ENCODE peak calls at places on chromosomes 16 and 17, in eight cellular contexts. B, E, Y, K, W, G, T and N are unnamed samples.

GRCh38 chr17:521168-521525 is 168.5 kb upstream of the RPH3AL start:
- DNase-seq in T (no peak), Y (no peak), E (no peak), W (no peak), B (no peak), K (no peak), G (peak; percentile 40), N (no peak)

GRCh38 chr16:64469906-64470702 is 651.8 kb downstream of the CDH11 start:
- DNase-seq in Y (no peak), E (no peak), T (no peak), K (no peak), B (no peak), G (peak; percentile 22), W (no peak), N (no peak)

GRCh38 chr16:85262558-85263196 is 150.4 kb upstream of the CIBAR2 start:
- DNase-seq in G (no peak), K (no peak), E (no peak), Y (no peak), W (no peak), B (no peak), T (no peak), N (no peak)

GRCh38 chr17:1227365-1227764 is 42.9 kb upstream of the BHLHA9 start:
- DNase-seq in W (no peak), E (no peak), K (no peak), Y (no peak), B (no peak), T (no peak), G (no peak), N (no peak)

GRCh38 chr16:58264961-58265479 is 29.8 kb downstream of the PRSS54 start:
- DNase-seq in W (no peak), G (peak; percentile 46), T (no peak), E (no peak), K (peak; percentile 59), Y (peak; percentile 27), B (no peak), N (no peak)

GRCh38 chr16:1146409-1146808 is 6.5 kb upstream of the CACNA1H start:
- DNase-seq in G (no peak), E (peak; percentile 44), T (no peak), W (no peak), Y (no peak), K (no peak), B (no peak), N (no peak)

GRCh38 chr17:73727941-73728340 is 83.7 kb upstream of the SDK2 start:
- DNase-seq in Y (no peak), G (no peak), W (no peak), B (no peak), T (no peak), K (no peak), E (no peak), N (no peak)

GRCh38 chr16:17784073-17784472 is 313.3 kb upstream of the XYLT1 start:
- DNase-seq in W (no peak), Y (peak; percentile 1), G (no peak), E (peak; percentile 52), T (no peak), B (no peak), K (peak; percentile 45), N (no peak)

GRCh38 chr17:50423553-50424159 is 2.4 kb upstream of the ACSF2 start:
- DNase-seq in G (peak; percentile 94), W (no peak), T (no peak), E (no peak), K (peak; percentile 93), B (no peak), Y (no peak), N (no peak)

GRCh38 chr16:69100046-69100765 is 5.2 kb upstream of the HAS3 start:
- DNase-seq in K (no peak), W (no peak), G (no peak), Y (no peak), E (no peak), T (no peak), B (no peak), N (no peak)

DNA sequence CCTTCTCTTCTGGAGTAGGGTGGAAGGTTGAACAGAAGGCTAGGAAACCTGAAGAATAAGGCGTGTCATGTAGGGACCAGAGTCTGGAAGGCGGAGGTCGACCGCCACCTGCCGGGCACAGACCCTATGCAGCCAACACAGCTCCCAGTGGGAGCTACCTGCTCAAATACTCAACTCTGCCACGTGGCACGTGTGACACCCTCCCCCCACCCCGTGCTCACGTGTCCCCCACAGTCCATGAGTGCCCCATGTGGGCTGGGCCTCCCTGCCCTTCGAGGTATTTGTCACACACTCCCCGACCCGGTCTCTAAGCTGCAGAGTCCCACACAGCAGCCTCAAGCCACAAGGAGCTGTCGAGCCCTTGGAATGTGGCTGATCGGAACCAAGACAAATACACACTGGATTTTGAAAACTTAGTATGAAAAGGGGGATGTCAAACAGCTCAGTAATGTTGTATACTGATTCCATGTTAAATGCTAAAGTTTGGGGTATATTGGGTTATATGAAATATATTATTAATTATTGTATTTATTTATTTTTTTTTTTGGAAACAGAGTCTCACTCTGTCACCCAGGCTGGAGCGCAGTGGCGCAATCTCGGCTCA is 11.7 kb downstream of the HID1 start:
- DNase-seq in T (no peak), W (peak; percentile 34), Y (no peak), K (peak; percentile 11), G (peak; percentile 54), E (peak; percentile 74), B (no peak), N (no peak)
- TF ChIP-seq CTCF in T (no peak), W (no peak), Y (peak; percentile 21), K (peak; percentile 43), G (peak; percentile 54), E (peak; percentile 66), B (peak; percentile 89), N (peak; percentile 71)

GRCh38 chr17:38864636-38865398 is 5.0 kb upstream of the LASP1 start:
- DNase-seq in K (no peak), E (no peak), T (no peak), W (no peak), G (peak; percentile 67), B (no peak), Y (no peak), N (no peak)
- TF ChIP-seq CTCF in K (peak; percentile 57), E (peak; percentile 22), T (no peak), W (no peak), G (peak; percentile 62), B (peak; percentile 29), Y (peak; percentile 39), N (peak; percentile 35)

GRCh38 chr17:81371910-81372760 is 23.1 kb upstream of the BAHCC1 start:
- DNase-seq in E (peak; percentile 49), Y (no peak), K (peak; percentile 54), W (no peak), G (peak; percentile 62), T (peak; percentile 83), B (no peak), N (no peak)
- TF ChIP-seq CTCF in E (peak; percentile 32), Y (peak; percentile 60), K (peak; percentile 55), W (no peak), G (peak; percentile 49), T (peak; percentile 21), B (peak; percentile 28), N (peak; percentile 63)

GRCh38 chr16:67339453-67339852 is 12.8 kb downstream of the LRRC36 start:
- DNase-seq in G (peak; percentile 49), T (no peak), K (peak; percentile 36), Y (peak; percentile 8), W (no peak), B (no peak), E (no peak), N (no peak)
- TF ChIP-seq CTCF in G (peak; percentile 33), T (no peak), K (peak; percentile 47), Y (peak; percentile 39), W (no peak), B (no peak), E (no peak), N (no peak)

GRCh38 chr17:51734462-51734861 is 424.1 kb downstream of the CA10 start:
- DNase-seq in W (no peak), K (no peak), T (no peak), E (peak; percentile 15), G (no peak), Y (no peak), B (no peak), N (no peak)
- TF ChIP-seq CTCF in W (no peak), K (no peak), T (peak; percentile 30), E (peak; percentile 43), G (no peak), Y (no peak), B (peak; percentile 48), N (peak; percentile 67)

GRCh38 chr17:82602986-82603385 is 45.3 kb downstream of the WDR45B start:
- DNase-seq in G (no peak), E (no peak), W (no peak), K (no peak), Y (no peak), T (no peak), B (no peak), N (no peak)

GRCh38 chr17:82601447-82602000 is 46.7 kb downstream of the WDR45B start:
- DNase-seq in E (no peak), W (no peak), G (no peak), B (no peak), T (no peak), K (no peak), Y (no peak), N (no peak)

GRCh38 chr17:82599674-82600661 is 48.3 kb downstream of the WDR45B start:
- DNase-seq in T (no peak), W (no peak), G (no peak), Y (no peak), E (no peak), B (no peak), K (no peak), N (no peak)

GRCh38 chr17:82602487-82602886 is 45.8 kb downstream of the WDR45B start:
- DNase-seq in Y (no peak), T (no peak), G (no peak), K (no peak), E (no peak), W (no peak), B (no peak), N (no peak)

GRCh38 chr17:82600731-82601446 is 47.4 kb downstream of the WDR45B start:
- DNase-seq in B (no peak), Y (no peak), K (no peak), E (no peak), W (no peak), G (no peak), T (no peak), N (no peak)
- TF ChIP-seq CTCF in B (no peak), Y (no peak), K (no peak), E (no peak), W (no peak), G (no peak), T (no peak), N (no peak)

DNA sequence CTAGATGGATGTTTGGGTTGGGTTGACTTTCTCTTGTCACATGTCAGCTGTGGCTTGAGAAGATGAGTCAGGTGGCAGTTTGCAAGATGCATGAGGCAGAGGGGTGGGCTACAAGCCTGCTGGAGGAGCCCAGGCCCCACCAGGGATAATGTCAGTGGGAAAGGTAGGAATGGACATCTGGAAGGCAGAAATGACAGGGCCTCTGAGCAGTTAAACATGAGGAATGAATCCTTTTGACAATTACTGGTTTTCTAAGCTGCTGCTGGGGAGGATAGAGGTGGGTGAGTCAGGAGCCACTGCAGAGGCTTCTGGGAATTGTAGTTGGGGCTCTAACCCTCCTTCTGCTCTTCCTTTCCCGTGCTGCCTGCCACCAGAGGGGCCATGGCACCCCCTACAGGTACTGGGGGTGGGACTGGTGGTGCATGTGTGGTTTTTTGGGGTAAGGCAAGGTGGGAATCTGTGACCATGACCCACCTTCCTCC is 15.7 kb downstream of the SLC52A1 start:
- DNase-seq in B (no peak), G (peak; percentile 12), W (peak; percentile 31), K (no peak), T (no peak), Y (no peak), E (no peak), N (no peak)
- TF ChIP-seq CTCF in B (no peak), G (peak; percentile 3), W (no peak), K (no peak), T (no peak), Y (no peak), E (no peak), N (no peak)